ENCODE peak calls at places on chromosomes 16 and 17, in four cellular contexts. G is uterus, L is Caco-2, C is pancreas. U is an unnamed sample.

GRCh38 chr16:11164482-11165270 is 91.3 kb downstream of the SOCS1 start:
- DNase-seq in G (no peak), L (no peak), C (no peak), U (no peak)

GRCh38 chr16:48511716-48512115 is 98.3 kb downstream of the N4BP1 start:
- DNase-seq in L (no peak), G (no peak), C (no peak), U (no peak)

GRCh38 chr17:28527859-28528258 is 21.7 kb downstream of the FOXN1 start:
- DNase-seq in C (peak), L (no peak), G (no peak), U (no peak)

GRCh38 chr16:16163571-16163970 is 59.7 kb downstream of the ABCC6 start:
- DNase-seq in G (no peak), C (no peak), L (no peak), U (no peak)

GRCh38 chr16:77213542-77214108 is 14.4 kb downstream of the SYCE1L start:
- DNase-seq in G (no peak), C (peak), L (no peak), U (peak)

GRCh38 chr16:51048544-51048943 is 102.5 kb downstream of the SALL1 start:
- DNase-seq in C (no peak), G (no peak), L (no peak), U (no peak)

GRCh38 chr17:58402679-58403078 is 14.7 kb downstream of the RNF43 start:
- DNase-seq in C (no peak), L (no peak), G (no peak), U (peak)

GRCh38 chr17:57530026-57530425 is 215.1 kb downstream of the CCDC182 start:
- DNase-seq in L (no peak), C (no peak), G (no peak), U (no peak)

GRCh38 chr17:1031711-1032110 is 34.8 kb downstream of the TIMM22 start:
- DNase-seq in C (no peak), G (peak), L (no peak), U (peak)

GRCh38 chr17:79463421-79464309 is 147.2 kb downstream of the RBFOX3 start:
- DNase-seq in G (no peak), L (no peak), C (no peak), U (no peak)

GRCh38 chr16:48408688-48409087 is 23.5 kb upstream of the SIAH1 start:
- DNase-seq in L (no peak), C (no peak), G (no peak), U (peak)

GRCh38 chr16:66524601-66525164 is 25.2 kb downstream of the TK2 start:
- DNase-seq in G (no peak), L (no peak), C (no peak), U (no peak)

GRCh38 chr17:31224366-31224765 is 72.7 kb downstream of the OMG start:
- DNase-seq in G (no peak), C (no peak), L (no peak), U (no peak)

GRCh38 chr17:80005360-80006338 is 30.0 kb downstream of the TBC1D16 start:
- DNase-seq in L (peak), G (peak), C (peak), U (peak)

GRCh38 chr16:14196011-14196410 is 124.9 kb downstream of the MRTFB start:
- DNase-seq in C (no peak), G (no peak), L (no peak), U (peak)

GRCh38 chr17:31787857-31788570 is 71.0 kb downstream of the COPRS start:
- DNase-seq in C (no peak), G (peak), L (no peak), U (peak)

GRCh38 chr17:8163978-8164814 is 1.4 kb upstream of the VAMP2 start:
- DNase-seq in C (peak), L (no peak), G (peak), U (peak)

GRCh38 chr17:80558046-80558445 is 13.4 kb downstream of the RPTOR start:
- DNase-seq in L (no peak), G (no peak), C (no peak), U (no peak)

GRCh38 chr17:49337900-49338299 is 24.1 kb downstream of the ZNF652 start:
- DNase-seq in C (no peak), G (peak), L (no peak), U (peak)

GRCh38 chr16:88650749-88651275 is at the start of gene CYBA:
- DNase-seq in G (peak), L (peak), C (peak), U (peak)
- TF ChIP-seq CTCF in G (no peak), L (no peak), C (no peak), U (no peak)

GRCh38 chr16:86507173-86508027 is 2.9 kb upstream of the FOXF1 start:
- DNase-seq in L (no peak), G (no peak), C (no peak), U (no peak)
- H3K4me3 ChIP-seq in L (no peak), G (peak), C (no peak), U (no peak)

GRCh38 chr17:41885733-41886132 is 20.5 kb upstream of the KLHL11 start:
- DNase-seq in L (peak), G (no peak), C (no peak), U (no peak)
- TF ChIP-seq CTCF in L (peak), G (no peak), C (no peak), U (peak)

GRCh38 chr16:4350365-4350786 is 745 bp downstream of the PAM16 start:
- DNase-seq in L (no peak), C (no peak), G (no peak), U (no peak)

GRCh38 chr16:4347765-4348509 is 3.2 kb downstream of the PAM16 start:
- DNase-seq in G (no peak), C (no peak), L (no peak), U (no peak)

GRCh38 chr16:4350787-4351659 is at the start of gene PAM16:
- DNase-seq in G (peak), C (peak), L (peak), U (peak)

GRCh38 chr16:4347010-4347409 is 4.1 kb downstream of the PAM16 start:
- DNase-seq in C (no peak), G (no peak), L (no peak), U (peak)

GRCh38 chr16:4349332-4349731 is 1.8 kb downstream of the PAM16 start:
- DNase-seq in C (no peak), L (no peak), G (no peak), U (no peak)
- H3K4me3 ChIP-seq in C (no peak), L (no peak), G (no peak), U (no peak)

GRCh38 chr16:2911580-2912329 is at the start of gene FLYWCH1:
- DNase-seq in C (peak), L (peak), G (peak), U (peak)
- TF ChIP-seq CTCF in C (no peak), L (no peak), G (peak), U (no peak)

GRCh38 chr17:75049057-75049456 is 2.0 kb downstream of the KCTD2 start:
- DNase-seq in L (no peak), C (no peak), G (no peak), U (no peak)
- H3K4me3 ChIP-seq in L (no peak), C (no peak), G (no peak), U (no peak)

U was measured in cardiac fibroblast.